ENCODE peak calls at places on chromosomes 12 and 14, in eight cellular contexts. One of them, this sample, is unnamed.

GRCh38 chr12:132305560-132305966 is 23.8 kb downstream of the GALNT9 start:
- DNase-seq in cardiac muscle cell: no peak
- DNase-seq in HCT116: no peak
- DNase-seq in neural progenitor cell: no peak
- DNase-seq in CD8-positive, alpha-beta T cell: no peak
- DNase-seq in fibroblast of lung: no peak
- DNase-seq in nephron progenitor cell: no peak
- DNase-seq in PC-3: no peak
- DNase-seq in this sample: no peak

GRCh38 chr14:64787619-64788018 is 83.4 kb downstream of the PLEKHG3 start:
- DNase-seq in cardiac muscle cell: no peak
- DNase-seq in HCT116: no peak
- DNase-seq in neural progenitor cell: no peak
- DNase-seq in CD8-positive, alpha-beta T cell: no peak
- DNase-seq in fibroblast of lung: no peak
- DNase-seq in nephron progenitor cell: no peak
- DNase-seq in PC-3: no peak
- DNase-seq in this sample: no peak

GRCh38 chr14:68546839-68547238 is 246.0 kb downstream of the ZFP36L1 start:
- DNase-seq in cardiac muscle cell: peak; percentile 77
- DNase-seq in HCT116: no peak
- DNase-seq in neural progenitor cell: no peak
- DNase-seq in CD8-positive, alpha-beta T cell: no peak
- DNase-seq in fibroblast of lung: peak; percentile 90
- DNase-seq in nephron progenitor cell: no peak
- DNase-seq in PC-3: peak; percentile 74
- DNase-seq in this sample: peak; percentile 89

GRCh38 chr14:88793259-88793625 is 489 bp upstream of the EML5 start:
- DNase-seq in cardiac muscle cell: no peak
- DNase-seq in HCT116: no peak
- DNase-seq in neural progenitor cell: no peak
- DNase-seq in CD8-positive, alpha-beta T cell: no peak
- DNase-seq in fibroblast of lung: no peak
- DNase-seq in nephron progenitor cell: no peak
- DNase-seq in PC-3: no peak
- DNase-seq in this sample: no peak

GRCh38 chr12:77049767-77050353 is 15.5 kb downstream of the E2F7 start:
- DNase-seq in cardiac muscle cell: peak; percentile 74
- DNase-seq in HCT116: peak; percentile 63
- DNase-seq in neural progenitor cell: peak; percentile 63
- DNase-seq in CD8-positive, alpha-beta T cell: no peak
- DNase-seq in fibroblast of lung: peak; percentile 66
- DNase-seq in nephron progenitor cell: no peak
- DNase-seq in PC-3: peak; percentile 83
- DNase-seq in this sample: peak; percentile 78

GRCh38 chr12:57888407-57889157 is 42.1 kb upstream of the CTDSP2 start:
- DNase-seq in cardiac muscle cell: peak; percentile 67
- DNase-seq in HCT116: no peak
- DNase-seq in neural progenitor cell: peak; percentile 66
- DNase-seq in CD8-positive, alpha-beta T cell: no peak
- DNase-seq in fibroblast of lung: peak; percentile 86
- DNase-seq in nephron progenitor cell: no peak
- DNase-seq in PC-3: peak; percentile 82
- DNase-seq in this sample: peak; percentile 90

GRCh38 chr12:117032593-117033381 is 66.4 kb downstream of the TESC start:
- DNase-seq in cardiac muscle cell: peak; percentile 27
- DNase-seq in HCT116: no peak
- DNase-seq in neural progenitor cell: peak; percentile 45
- DNase-seq in CD8-positive, alpha-beta T cell: no peak
- DNase-seq in fibroblast of lung: peak; percentile 47
- DNase-seq in nephron progenitor cell: peak; percentile 48
- DNase-seq in PC-3: no peak
- DNase-seq in this sample: no peak

GRCh38 chr12:1630081-1630826 is 1.2 kb downstream of the WNT5B start:
- DNase-seq in cardiac muscle cell: peak; percentile 26
- DNase-seq in HCT116: no peak
- DNase-seq in neural progenitor cell: peak; percentile 69
- DNase-seq in CD8-positive, alpha-beta T cell: no peak
- DNase-seq in fibroblast of lung: no peak
- DNase-seq in nephron progenitor cell: peak; percentile 68
- DNase-seq in PC-3: peak; percentile 36
- DNase-seq in this sample: peak; percentile 35

GRCh38 chr12:127294651-127295205 is 972.2 kb upstream of the TMEM132C start:
- DNase-seq in cardiac muscle cell: no peak
- DNase-seq in HCT116: no peak
- DNase-seq in neural progenitor cell: no peak
- DNase-seq in CD8-positive, alpha-beta T cell: no peak
- DNase-seq in fibroblast of lung: no peak
- DNase-seq in nephron progenitor cell: no peak
- DNase-seq in PC-3: peak; percentile 28
- DNase-seq in this sample: peak; percentile 2

GRCh38 chr14:94173471-94173884 is 644 bp upstream of the PPP4R4 start:
- DNase-seq in cardiac muscle cell: no peak
- DNase-seq in HCT116: no peak
- DNase-seq in neural progenitor cell: no peak
- DNase-seq in CD8-positive, alpha-beta T cell: no peak
- DNase-seq in fibroblast of lung: no peak
- DNase-seq in nephron progenitor cell: no peak
- DNase-seq in PC-3: no peak
- DNase-seq in this sample: no peak

GRCh38 chr12:104423809-104424208 is 32.9 kb upstream of the CHST11 start:
- DNase-seq in cardiac muscle cell: no peak
- DNase-seq in HCT116: no peak
- DNase-seq in neural progenitor cell: no peak
- DNase-seq in CD8-positive, alpha-beta T cell: no peak
- DNase-seq in fibroblast of lung: no peak
- DNase-seq in nephron progenitor cell: no peak
- DNase-seq in PC-3: no peak
- DNase-seq in this sample: no peak

GRCh38 chr14:103656758-103657133 is 27.7 kb downstream of the KLC1 start:
- DNase-seq in cardiac muscle cell: no peak
- DNase-seq in HCT116: no peak
- DNase-seq in neural progenitor cell: no peak
- DNase-seq in CD8-positive, alpha-beta T cell: no peak
- DNase-seq in fibroblast of lung: no peak
- DNase-seq in nephron progenitor cell: no peak
- DNase-seq in PC-3: no peak
- DNase-seq in this sample: no peak

GRCh38 chr12:24561411-24561871 is 387.5 kb downstream of the BCAT1 start:
- DNase-seq in cardiac muscle cell: peak; percentile 59
- DNase-seq in HCT116: no peak
- DNase-seq in neural progenitor cell: peak; percentile 56
- DNase-seq in CD8-positive, alpha-beta T cell: no peak
- DNase-seq in fibroblast of lung: peak; percentile 71
- DNase-seq in nephron progenitor cell: peak; percentile 12
- DNase-seq in PC-3: no peak
- DNase-seq in this sample: peak; percentile 9

GRCh38 chr12:14833952-14834351 is 9.4 kb downstream of the ART4 start:
- DNase-seq in cardiac muscle cell: no peak
- DNase-seq in HCT116: no peak
- DNase-seq in neural progenitor cell: no peak
- DNase-seq in CD8-positive, alpha-beta T cell: no peak
- DNase-seq in fibroblast of lung: peak; percentile 64
- DNase-seq in nephron progenitor cell: no peak
- DNase-seq in PC-3: no peak
- DNase-seq in this sample: peak; percentile 27

GRCh38 chr14:91573894-91574837 is 64.1 kb upstream of the PPP4R3A start:
- DNase-seq in cardiac muscle cell: peak; percentile 48
- DNase-seq in HCT116: peak; percentile 68
- DNase-seq in neural progenitor cell: peak; percentile 62
- DNase-seq in CD8-positive, alpha-beta T cell: peak; percentile 19
- DNase-seq in fibroblast of lung: peak; percentile 52
- DNase-seq in nephron progenitor cell: peak; percentile 70
- DNase-seq in PC-3: peak; percentile 64
- DNase-seq in this sample: peak; percentile 77
- TF ChIP-seq CTCF in cardiac muscle cell: no peak
- TF ChIP-seq CTCF in HCT116: no peak
- TF ChIP-seq CTCF in neural progenitor cell: no peak
- TF ChIP-seq CTCF in CD8-positive, alpha-beta T cell: no peak
- TF ChIP-seq CTCF in fibroblast of lung: no peak
- TF ChIP-seq CTCF in nephron progenitor cell: no peak
- TF ChIP-seq CTCF in PC-3: no peak
- TF ChIP-seq CTCF in this sample: no peak

GRCh38 chr12:85573635-85574214 is 262.5 kb downstream of the RASSF9 start:
- DNase-seq in cardiac muscle cell: no peak
- DNase-seq in HCT116: no peak
- DNase-seq in neural progenitor cell: no peak
- DNase-seq in CD8-positive, alpha-beta T cell: no peak
- DNase-seq in fibroblast of lung: no peak
- DNase-seq in nephron progenitor cell: no peak
- DNase-seq in PC-3: no peak
- DNase-seq in this sample: no peak

GRCh38 chr12:85572956-85573355 is 263.3 kb downstream of the RASSF9 start:
- DNase-seq in cardiac muscle cell: no peak
- DNase-seq in HCT116: no peak
- DNase-seq in neural progenitor cell: no peak
- DNase-seq in CD8-positive, alpha-beta T cell: no peak
- DNase-seq in fibroblast of lung: peak; percentile 7
- DNase-seq in nephron progenitor cell: no peak
- DNase-seq in PC-3: no peak
- DNase-seq in this sample: no peak

GRCh38 chr12:85580562-85581168 is 255.5 kb downstream of the RASSF9 start:
- DNase-seq in cardiac muscle cell: peak; percentile 57
- DNase-seq in HCT116: no peak
- DNase-seq in neural progenitor cell: no peak
- DNase-seq in CD8-positive, alpha-beta T cell: no peak
- DNase-seq in fibroblast of lung: peak; percentile 55
- DNase-seq in nephron progenitor cell: no peak
- DNase-seq in PC-3: peak; percentile 46
- DNase-seq in this sample: no peak

GRCh38 chr12:85574291-85574690 is 261.9 kb downstream of the RASSF9 start:
- DNase-seq in cardiac muscle cell: no peak
- DNase-seq in HCT116: no peak
- DNase-seq in neural progenitor cell: no peak
- DNase-seq in CD8-positive, alpha-beta T cell: no peak
- DNase-seq in fibroblast of lung: no peak
- DNase-seq in nephron progenitor cell: no peak
- DNase-seq in PC-3: no peak
- DNase-seq in this sample: no peak

DNA sequence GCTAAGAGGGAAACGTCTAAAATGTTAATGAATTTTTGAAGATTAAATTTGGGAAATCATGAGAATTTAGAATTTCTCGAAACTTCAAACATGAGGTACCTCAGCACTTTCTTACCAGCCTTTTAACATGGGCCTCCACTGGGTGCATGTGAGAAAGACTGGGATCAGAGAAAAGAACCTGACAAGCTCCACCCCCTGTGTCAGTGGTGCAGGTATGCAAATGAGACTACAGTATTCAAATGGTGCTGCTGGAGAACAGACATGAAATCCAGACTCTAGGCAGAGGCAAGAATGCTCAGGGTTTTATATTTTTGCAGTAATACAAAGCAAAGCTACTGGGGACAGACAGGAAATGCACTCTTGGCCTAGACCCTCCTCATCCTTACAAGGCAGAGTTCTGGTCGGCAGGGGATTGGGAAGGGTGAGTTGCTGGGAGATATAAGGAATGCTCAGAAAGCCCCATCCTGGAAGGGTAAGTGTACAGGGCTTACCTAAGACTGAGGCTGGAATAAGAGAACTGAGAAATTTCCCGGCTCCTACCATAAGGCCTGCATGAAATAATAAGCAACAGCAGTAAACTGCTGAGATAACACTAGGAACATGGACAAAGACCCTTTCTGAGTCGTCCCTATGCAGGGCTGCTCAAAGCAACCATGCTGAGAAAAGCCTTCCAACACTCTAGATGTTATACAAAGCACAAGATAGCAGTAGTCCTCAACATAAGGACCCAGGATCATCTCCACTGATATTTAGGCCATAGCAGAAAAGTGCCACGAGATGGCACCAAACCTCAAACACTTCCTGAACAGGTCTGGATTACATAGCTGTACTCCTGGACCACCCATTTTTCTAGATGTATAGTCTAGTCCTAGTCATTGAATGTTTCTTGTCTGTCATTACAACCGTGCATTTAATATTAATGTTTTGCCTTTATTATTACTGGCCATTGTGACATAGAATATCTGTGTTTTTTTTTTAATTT is 260.8 kb downstream of the RASSF9 start:
- DNase-seq in cardiac muscle cell: peak; percentile 80
- DNase-seq in HCT116: peak; percentile 54
- DNase-seq in neural progenitor cell: peak; percentile 74
- DNase-seq in CD8-positive, alpha-beta T cell: no peak
- DNase-seq in fibroblast of lung: peak; percentile 48
- DNase-seq in nephron progenitor cell: peak; percentile 57
- DNase-seq in PC-3: peak; percentile 81
- DNase-seq in this sample: peak; percentile 79
- TF ChIP-seq CTCF in cardiac muscle cell: peak; percentile 81
- TF ChIP-seq CTCF in HCT116: peak; percentile 83
- TF ChIP-seq CTCF in neural progenitor cell: peak; percentile 78
- TF ChIP-seq CTCF in CD8-positive, alpha-beta T cell: no peak
- TF ChIP-seq CTCF in fibroblast of lung: peak; percentile 78
- TF ChIP-seq CTCF in nephron progenitor cell: peak; percentile 69
- TF ChIP-seq CTCF in PC-3: peak; percentile 92
- TF ChIP-seq CTCF in this sample: peak; percentile 66

DNA sequence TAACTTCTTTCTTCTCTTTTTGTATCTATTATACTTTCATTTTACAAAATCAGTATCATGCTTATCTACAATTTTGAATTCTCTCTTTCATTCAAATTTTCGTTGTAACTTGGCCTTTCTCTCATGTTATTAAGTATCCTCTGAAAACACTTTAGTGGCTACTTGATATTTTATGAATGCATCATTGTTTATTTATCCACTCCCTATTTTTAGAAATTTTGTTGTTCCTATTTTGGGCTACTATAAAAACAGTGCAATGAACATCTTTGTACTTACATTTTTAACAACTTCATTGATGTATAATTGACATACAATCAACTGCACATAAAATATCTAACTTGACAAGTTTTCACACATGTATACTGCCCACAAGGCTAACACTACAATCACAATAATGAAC is 44.0 kb upstream of the AMIGO2 start:
- DNase-seq in cardiac muscle cell: no peak
- DNase-seq in HCT116: no peak
- DNase-seq in neural progenitor cell: no peak
- DNase-seq in CD8-positive, alpha-beta T cell: no peak
- DNase-seq in fibroblast of lung: no peak
- DNase-seq in nephron progenitor cell: no peak
- DNase-seq in PC-3: peak; percentile 41
- DNase-seq in this sample: no peak
- TF ChIP-seq CTCF in cardiac muscle cell: no peak
- TF ChIP-seq CTCF in HCT116: no peak
- TF ChIP-seq CTCF in neural progenitor cell: no peak
- TF ChIP-seq CTCF in CD8-positive, alpha-beta T cell: no peak
- TF ChIP-seq CTCF in fibroblast of lung: no peak
- TF ChIP-seq CTCF in nephron progenitor cell: no peak
- TF ChIP-seq CTCF in PC-3: no peak
- TF ChIP-seq CTCF in this sample: no peak

DNA sequence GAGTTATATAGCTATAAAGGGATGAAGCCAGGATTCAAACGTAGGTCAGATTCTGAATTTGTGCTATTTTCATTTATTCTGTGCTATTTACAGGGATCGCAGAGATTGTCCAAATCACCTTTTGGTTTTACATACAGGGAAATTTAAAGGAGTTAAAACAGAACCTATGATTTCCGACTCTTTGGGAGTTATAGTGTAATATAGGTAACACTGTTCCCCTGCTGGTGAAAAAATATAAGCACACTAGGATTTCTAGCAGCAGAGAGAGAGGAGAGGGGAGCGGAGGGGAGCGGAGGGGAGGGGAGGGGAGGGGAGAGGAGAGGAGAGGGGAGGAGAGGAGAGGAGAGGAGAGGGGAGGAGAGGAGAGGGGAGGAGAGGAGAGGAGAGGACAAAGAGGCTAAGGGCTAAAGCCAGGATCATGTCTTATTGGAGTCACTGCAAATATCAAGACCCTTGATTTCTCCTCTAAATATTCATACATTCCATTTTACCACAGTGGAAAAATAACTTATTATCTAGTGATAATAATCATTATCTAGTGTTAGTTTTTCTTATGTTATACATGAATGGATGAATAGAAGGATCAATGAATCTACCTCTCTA is 46.2 kb upstream of the KCNH5 start:
- DNase-seq in cardiac muscle cell: no peak
- DNase-seq in HCT116: no peak
- DNase-seq in neural progenitor cell: no peak
- DNase-seq in CD8-positive, alpha-beta T cell: no peak
- DNase-seq in fibroblast of lung: no peak
- DNase-seq in nephron progenitor cell: no peak
- DNase-seq in PC-3: no peak
- DNase-seq in this sample: no peak
- TF ChIP-seq CTCF in cardiac muscle cell: no peak
- TF ChIP-seq CTCF in HCT116: no peak
- TF ChIP-seq CTCF in neural progenitor cell: peak; percentile 42
- TF ChIP-seq CTCF in CD8-positive, alpha-beta T cell: no peak
- TF ChIP-seq CTCF in fibroblast of lung: no peak
- TF ChIP-seq CTCF in nephron progenitor cell: no peak
- TF ChIP-seq CTCF in PC-3: peak; percentile 34
- TF ChIP-seq CTCF in this sample: no peak

This sample was measured in MCF 10A.